ENCODE peak calls at places on chromosomes 11 and 22, in ten cellular contexts. Y is MM.1S; Q is CD8-positive, alpha-beta memory T cell; C is sigmoid colon; T is GM12878; R is Karpas-422; D is cardiac muscle cell; M is lung; I is stomach; V is tibial artery. Z is an unnamed sample.
A peak's percentile ranks its signal among the peaks of the same experiment; 100 is the strongest.

GRCh38 chr22:44391026-44391425 is 78.3 kb upstream of the SHISAL1 start:
- DNase-seq in D (no peak), Q (no peak), R (no peak), M (no peak), C (no peak), I (no peak), T (no peak), V (no peak), Y (no peak), Z (no peak)

GRCh38 chr11:12200359-12201015 is 90.1 kb downstream of the MICAL2 start:
- DNase-seq in C (peak; percentile 82), V (peak; percentile 69), M (no peak), D (peak; percentile 89), I (no peak), Y (no peak), R (no peak), Q (no peak), T (no peak), Z (no peak)

GRCh38 chr11:72741849-72742521 is 10.2 kb downstream of the ARAP1 start:
- DNase-seq in T (no peak), V (no peak), C (no peak), R (no peak), D (no peak), M (no peak), I (no peak), Q (no peak), Y (no peak), Z (no peak)

GRCh38 chr22:39153220-39153860 is 860 bp upstream of the CBX7 start:
- DNase-seq in R (no peak), C (peak; percentile 72), Q (no peak), T (no peak), Y (no peak), I (no peak), M (no peak), D (no peak), V (peak; percentile 23), Z (no peak)

GRCh38 chr11:86737752-86738151 is 62.6 kb upstream of the PRSS23 start:
- DNase-seq in T (no peak), C (no peak), D (peak; percentile 87), R (no peak), M (no peak), I (no peak), V (no peak), Q (no peak), Y (no peak), Z (no peak)

GRCh38 chr22:29838599-29838956 is 504 bp upstream of the ASCC2 start:
- DNase-seq in C (no peak), I (no peak), V (no peak), D (no peak), T (no peak), R (no peak), Q (no peak), Y (no peak), M (no peak), Z (no peak)

GRCh38 chr11:2207773-2208621 is 36.4 kb upstream of the TH start:
- DNase-seq in D (no peak), I (peak; percentile 19), R (no peak), M (no peak), Q (no peak), V (peak; percentile 10), C (peak; percentile 34), T (no peak), Y (no peak), Z (no peak)

GRCh38 chr11:70135142-70136132 is 57.3 kb downstream of the ANO1 start:
- DNase-seq in Y (no peak), M (no peak), I (peak; percentile 66), T (no peak), Q (no peak), D (peak; percentile 75), V (no peak), C (no peak), R (no peak), Z (no peak)

GRCh38 chr11:36015806-36016205 is 71.9 kb downstream of the LDLRAD3 start:
- DNase-seq in Y (no peak), M (no peak), C (peak; percentile 74), Q (no peak), R (no peak), T (no peak), D (peak; percentile 58), V (peak; percentile 67), I (no peak), Z (no peak)
- H3K27ac ChIP-seq in Y (no peak overlapping the region), M (no peak overlapping the region), C (no peak overlapping the region), Q (no peak overlapping the region), R (no peak overlapping the region), T (no peak overlapping the region), D (no peak overlapping the region), V (no peak overlapping the region), I (no peak overlapping the region), Z (no peak overlapping the region)

GRCh38 chr11:6596237-6596877 is 7.1 kb downstream of the RRP8 start:
- DNase-seq in C (peak; percentile 65), Q (no peak), R (no peak), I (no peak), M (peak; percentile 10), T (no peak), D (no peak), Y (no peak), V (no peak), Z (no peak)
- H3K27ac ChIP-seq in C (peak overlapping the region; percentile 87), Q (no peak overlapping the region), R (no peak overlapping the region), I (peak overlapping the region; percentile 34), M (peak overlapping the region; percentile 63), T (no peak overlapping the region), D (peak overlapping the region; percentile 56), Y (no peak overlapping the region), V (peak overlapping the region; percentile 78), Z (no peak overlapping the region)

GRCh38 chr11:116984589-116984988 is 113.6 kb downstream of the SIK3 start:
- DNase-seq in T (no peak), Q (no peak), M (no peak), R (no peak), V (no peak), D (peak; percentile 92), I (no peak), C (no peak), Y (no peak), Z (no peak)
- H3K27ac ChIP-seq in T (no peak overlapping the region), Q (no peak overlapping the region), M (no peak overlapping the region), R (no peak overlapping the region), V (peak overlapping the region; percentile 70), D (peak overlapping the region; percentile 8), I (peak overlapping the region; percentile 11), C (peak overlapping the region; percentile 84), Y (no peak overlapping the region), Z (no peak overlapping the region)

GRCh38 chr11:9760180-9760550 is 96.3 kb downstream of the SWAP70 start:
- DNase-seq in R (no peak), T (no peak), M (peak; percentile 67), C (peak; percentile 97), D (peak; percentile 97), I (peak; percentile 64), V (peak; percentile 97), Y (no peak), Q (no peak), Z (no peak)

GRCh38 chr11:9757809-9758675 is 94.2 kb downstream of the SWAP70 start:
- DNase-seq in V (peak; percentile 87), M (peak; percentile 87), R (peak; percentile 96), C (peak; percentile 94), Q (peak; percentile 89), I (peak; percentile 88), D (peak; percentile 86), Y (peak; percentile 87), T (no peak), Z (peak; percentile 79)

GRCh38 chr11:9756878-9757277 is 93.0 kb downstream of the SWAP70 start:
- DNase-seq in Y (no peak), M (no peak), C (no peak), I (no peak), V (no peak), T (no peak), D (no peak), Q (no peak), R (no peak), Z (no peak)

GRCh38 chr11:9759519-9760179 is 95.8 kb downstream of the SWAP70 start:
- DNase-seq in D (peak; percentile 97), T (peak; percentile 74), Y (no peak), Q (peak; percentile 25), V (peak; percentile 98), C (peak; percentile 94), I (peak; percentile 65), M (peak; percentile 66), R (peak; percentile 91), Z (peak; percentile 69)

DNA sequence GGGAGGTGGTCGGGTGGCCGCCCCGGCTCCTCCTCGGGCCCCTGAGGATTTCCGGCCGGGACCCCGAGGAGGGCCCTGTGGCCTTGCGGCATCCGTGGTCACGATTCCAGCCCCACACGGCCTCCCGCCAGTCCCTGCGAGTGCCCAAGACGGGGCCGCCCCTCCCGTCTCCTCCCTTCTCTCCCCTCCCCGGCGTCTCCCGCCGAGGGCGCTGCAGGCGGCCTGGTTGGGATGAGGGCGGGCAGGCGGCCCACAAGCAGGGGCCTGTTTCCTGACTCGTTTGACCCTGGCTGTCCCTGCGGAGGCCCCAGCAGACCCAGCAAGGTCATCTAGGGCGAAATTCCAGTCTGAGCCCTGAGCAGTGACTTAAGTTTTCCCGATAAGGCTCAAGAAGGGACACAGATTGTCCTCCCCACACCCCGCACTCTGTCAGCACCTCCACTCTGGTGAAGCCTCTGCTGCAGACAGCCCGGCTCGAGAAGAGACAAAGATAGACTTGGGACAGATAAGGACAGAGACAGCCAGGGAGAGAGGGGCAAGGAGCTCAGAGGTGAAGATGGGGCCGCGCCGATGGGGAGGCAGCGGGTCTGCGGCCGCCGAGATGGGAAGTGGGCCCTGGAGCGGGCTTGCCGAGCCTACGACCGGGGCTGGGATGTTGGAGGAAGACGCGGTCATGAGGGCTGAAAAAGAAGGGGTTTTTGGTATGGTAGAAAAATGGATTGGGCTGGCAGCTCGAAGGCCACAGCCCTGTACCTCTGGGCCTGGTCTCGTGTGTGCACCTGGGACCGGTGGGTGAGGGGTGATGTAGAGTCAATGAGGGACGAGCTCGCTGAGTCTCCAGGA is 95.0 kb downstream of the SWAP70 start:
- DNase-seq in D (peak; percentile 90), V (peak; percentile 83), C (peak; percentile 89), Y (peak; percentile 53), I (peak; percentile 69), T (no peak), Q (peak; percentile 27), M (peak; percentile 58), R (peak; percentile 85), Z (peak; percentile 33)
- H3K27ac ChIP-seq in D (peak overlapping the region; percentile 68), V (peak overlapping the region; percentile 93), C (peak overlapping the region; percentile 96), Y (peak overlapping the region; percentile 45), I (peak overlapping the region; percentile 90), T (peak overlapping the region; percentile 66), Q (peak overlapping the region; percentile 51), M (peak overlapping the region; percentile 90), R (peak overlapping the region; percentile 73), Z (peak overlapping the region; percentile 50)

GRCh38 chr11:34631737-34632104 is 10.8 kb downstream of the EHF start:
- DNase-seq in R (no peak), Y (no peak), M (no peak), T (no peak), V (no peak), D (no peak), I (peak; percentile 68), Q (no peak), C (no peak), Z (no peak)

GRCh38 chr11:34636127-34636526 is 15.2 kb downstream of the EHF start:
- DNase-seq in D (no peak), I (no peak), M (no peak), Y (no peak), T (no peak), C (no peak), Q (no peak), R (no peak), V (no peak), Z (no peak)

GRCh38 chr11:34633640-34633989 is 12.7 kb downstream of the EHF start:
- DNase-seq in M (no peak), T (no peak), Q (no peak), I (no peak), V (no peak), D (no peak), Y (no peak), C (no peak), R (no peak), Z (no peak)

GRCh38 chr11:34632105-34632780 is 11.3 kb downstream of the EHF start:
- DNase-seq in M (no peak), C (no peak), T (no peak), I (peak; percentile 59), Y (no peak), R (no peak), Q (no peak), D (no peak), V (no peak), Z (no peak)

GRCh38 chr11:34633990-34634725 is 13.3 kb downstream of the EHF start:
- DNase-seq in C (no peak), D (peak; percentile 58), Q (no peak), V (no peak), Y (peak; percentile 64), M (no peak), R (peak; percentile 59), I (no peak), T (no peak), Z (no peak)
- H3K27ac ChIP-seq in C (no peak overlapping the region), D (no peak overlapping the region), Q (no peak overlapping the region), V (no peak overlapping the region), Y (peak overlapping the region; percentile 32), M (no peak overlapping the region), R (no peak overlapping the region), I (peak overlapping the region; percentile 79), T (no peak overlapping the region), Z (no peak overlapping the region)

Z was measured in naive thymus-derived CD4-positive, alpha-beta T cell.